ENCODE peak calls at places on chromosomes 5 and 9, in five cellular contexts. L, G, W, S and K are unnamed samples.

GRCh38 chr5:116621599-116621998 is 47.0 kb upstream of the SEMA6A start:
- DNase-seq in L (no peak), G (no peak), W (no peak), S (no peak), K (no peak)

GRCh38 chr5:168494057-168494555 is 7.8 kb downstream of the RARS1 start:
- DNase-seq in L (no peak), G (no peak), W (no peak), S (no peak), K (no peak)

GRCh38 chr5:59174248-59174844 is 591.5 kb downstream of the RAB3C start:
- DNase-seq in L (no peak), G (peak), W (peak), S (no peak), K (no peak)

GRCh38 chr5:174972291-174972690 is 247.9 kb downstream of the MSX2 start:
- DNase-seq in L (peak), G (no peak), W (no peak), S (no peak), K (no peak)

GRCh38 chr5:168288349-168289245 is 2.8 kb upstream of the WWC1 start:
- DNase-seq in L (no peak), G (no peak), W (no peak), S (no peak), K (no peak)

GRCh38 chr9:20782289-20782688 is 98.2 kb downstream of the FOCAD start:
- DNase-seq in L (no peak), G (no peak), W (no peak), S (no peak), K (no peak)

GRCh38 chr5:139088024-139088423 is 110.1 kb downstream of the SIL1 start:
- DNase-seq in L (no peak), G (no peak), W (no peak), S (no peak), K (no peak)

GRCh38 chr9:93132287-93132927 is 1.6 kb downstream of the NINJ1 start:
- DNase-seq in L (no peak), G (no peak), W (no peak), S (no peak), K (no peak)

GRCh38 chr5:33877483-33877882 is 14.3 kb downstream of the ADAMTS12 start:
- DNase-seq in L (no peak), G (no peak), W (no peak), S (no peak), K (no peak)

GRCh38 chr9:25224309-25224708 is 453.9 kb downstream of the TUSC1 start:
- DNase-seq in L (no peak), G (no peak), W (no peak), S (no peak), K (no peak)

GRCh38 chr5:5558102-5558501 is 135.6 kb downstream of the ICE1 start:
- DNase-seq in L (no peak), G (no peak), W (no peak), S (no peak), K (no peak)

GRCh38 chr5:75054110-75054930 is 2.0 kb upstream of the GCNT4 start:
- DNase-seq in L (no peak), G (no peak), W (no peak), S (peak), K (no peak)

GRCh38 chr9:104861406-104861805 is 66.5 kb downstream of the ABCA1 start:
- DNase-seq in L (no peak), G (no peak), W (no peak), S (no peak), K (no peak)

GRCh38 chr5:122500245-122501086 is 188.4 kb downstream of the SNCAIP start:
- DNase-seq in L (no peak), G (no peak), W (no peak), S (peak), K (no peak)

GRCh38 chr5:135245521-135246499 is 153.2 kb downstream of the MACROH2A1 start:
- DNase-seq in L (no peak), G (no peak), W (peak), S (no peak), K (peak)

GRCh38 chr5:81238460-81238859 is 5.3 kb downstream of the CKMT2 start:
- DNase-seq in L (no peak), G (no peak), W (no peak), S (no peak), K (no peak)

GRCh38 chr5:6820851-6821479 is 107.7 kb downstream of the TENT4A start:
- DNase-seq in L (peak), G (peak), W (peak), S (peak), K (no peak)

GRCh38 chr5:4859489-4860211 is 280.5 kb upstream of the ADAMTS16 start:
- DNase-seq in L (no peak), G (no peak), W (no peak), S (no peak), K (no peak)

GRCh38 chr5:121292664-121293063 is 559.0 kb upstream of the FTMT start:
- DNase-seq in L (no peak), G (no peak), W (no peak), S (no peak), K (no peak)

GRCh38 chr9:38443181-38443580 is 18.9 kb upstream of the IGFBPL1 start:
- DNase-seq in L (no peak), G (no peak), W (no peak), S (no peak), K (no peak)

GRCh38 chr5:73544429-73545402 is 20.7 kb downstream of the ANKRA2 start:
- DNase-seq in L (no peak), G (no peak), W (no peak), S (no peak), K (no peak)

GRCh38 chr5:150349681-150350275 is 7.7 kb upstream of the TCOF1 start:
- DNase-seq in L (no peak), G (no peak), W (no peak), S (no peak), K (no peak)

DNA sequence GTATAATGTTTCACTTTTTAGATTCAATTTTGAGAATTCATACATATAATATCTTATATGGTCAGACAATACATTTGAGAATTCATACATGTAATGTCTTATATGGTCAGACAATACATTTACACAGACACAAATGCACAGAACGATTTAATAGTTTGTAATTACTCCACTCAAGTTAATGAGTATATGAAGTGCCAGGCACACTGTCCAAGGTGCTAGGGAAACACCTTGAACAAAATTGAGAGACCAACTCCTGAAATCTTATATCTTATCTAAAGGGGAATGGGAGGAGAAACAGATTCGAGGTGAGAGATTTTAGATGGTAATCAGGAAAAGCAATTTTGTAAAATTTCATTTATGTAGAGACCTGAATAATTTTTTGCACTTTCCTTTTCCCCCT is 994.7 kb downstream of the CDH12 start:
- DNase-seq in L (no peak), G (no peak), W (no peak), S (no peak), K (no peak)
- TF ChIP-seq CTCF in L (no peak), G (no peak), W (no peak), S (no peak), K (no peak)

DNA sequence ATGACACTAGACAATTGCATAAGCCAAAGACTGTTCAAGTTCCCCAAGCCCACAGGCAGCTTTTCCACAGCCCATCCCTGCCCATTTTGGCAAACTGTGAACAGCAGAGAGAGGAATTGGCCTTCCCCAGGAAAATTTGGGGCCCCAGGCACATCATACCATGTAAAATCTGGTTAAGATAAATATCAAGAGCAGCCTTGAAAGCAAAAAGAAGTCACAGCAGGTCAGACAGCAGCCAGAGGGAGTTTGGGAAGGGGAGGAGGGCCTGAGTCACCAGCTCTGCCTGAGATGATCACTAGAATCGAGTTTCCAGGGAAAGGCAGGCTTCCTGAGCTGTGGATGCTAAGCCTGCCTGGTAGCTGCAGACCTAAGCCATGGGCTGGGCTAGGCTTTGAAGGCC is 179.2 kb downstream of the RFK start:
- DNase-seq in L (no peak), G (no peak), W (no peak), S (no peak), K (no peak)
- TF ChIP-seq CTCF in L (no peak), G (no peak), W (no peak), S (no peak), K (no peak)

DNA sequence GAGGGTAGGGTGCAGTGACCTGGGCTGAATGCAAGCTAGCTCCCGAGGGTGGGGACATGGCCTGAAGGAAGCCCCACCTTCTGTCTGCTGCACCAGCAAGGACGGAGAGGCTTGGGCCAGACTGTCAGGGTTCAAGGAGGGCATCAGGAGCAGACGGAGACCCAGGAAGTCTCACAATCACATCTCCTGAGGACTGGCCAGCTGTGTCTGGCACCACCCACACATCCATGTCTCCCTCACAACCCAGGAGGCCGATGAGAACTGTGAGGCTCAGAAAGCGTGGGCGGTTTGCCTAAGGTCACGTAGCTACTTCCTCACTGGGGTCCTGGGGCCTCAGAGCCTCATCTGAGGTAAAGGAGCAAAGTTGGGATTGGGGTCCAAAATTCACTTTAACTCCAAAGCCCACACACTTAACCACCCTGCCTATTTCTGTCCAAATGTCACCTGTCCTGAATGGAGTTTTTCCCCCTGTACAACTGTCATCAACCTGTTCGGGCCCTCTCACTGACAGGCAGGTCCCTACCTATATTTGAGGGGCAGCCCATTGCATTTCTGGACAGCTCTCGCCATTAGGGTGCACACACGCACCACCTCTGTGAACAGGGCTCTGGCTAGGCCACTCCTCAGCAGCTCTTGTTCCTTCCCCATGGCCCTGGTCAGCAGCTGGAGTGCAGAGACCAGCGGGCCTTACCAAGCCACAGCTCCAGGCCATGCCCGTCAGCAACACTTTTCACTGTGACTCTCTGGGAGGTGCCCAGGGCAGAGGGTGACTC is 3.4 kb downstream of the IL13 start:
- DNase-seq in L (no peak), G (no peak), W (no peak), S (no peak), K (no peak)
- TF ChIP-seq CTCF in L (no peak), G (no peak), W (no peak), S (no peak), K (no peak)

GRCh38 chr9:135552698-135553161 is 6.8 kb downstream of the OBP2A start:
- DNase-seq in L (no peak), G (no peak), W (no peak), S (peak), K (no peak)
- TF ChIP-seq CTCF in L (no peak), G (no peak), W (no peak), S (no peak), K (no peak)

DNA sequence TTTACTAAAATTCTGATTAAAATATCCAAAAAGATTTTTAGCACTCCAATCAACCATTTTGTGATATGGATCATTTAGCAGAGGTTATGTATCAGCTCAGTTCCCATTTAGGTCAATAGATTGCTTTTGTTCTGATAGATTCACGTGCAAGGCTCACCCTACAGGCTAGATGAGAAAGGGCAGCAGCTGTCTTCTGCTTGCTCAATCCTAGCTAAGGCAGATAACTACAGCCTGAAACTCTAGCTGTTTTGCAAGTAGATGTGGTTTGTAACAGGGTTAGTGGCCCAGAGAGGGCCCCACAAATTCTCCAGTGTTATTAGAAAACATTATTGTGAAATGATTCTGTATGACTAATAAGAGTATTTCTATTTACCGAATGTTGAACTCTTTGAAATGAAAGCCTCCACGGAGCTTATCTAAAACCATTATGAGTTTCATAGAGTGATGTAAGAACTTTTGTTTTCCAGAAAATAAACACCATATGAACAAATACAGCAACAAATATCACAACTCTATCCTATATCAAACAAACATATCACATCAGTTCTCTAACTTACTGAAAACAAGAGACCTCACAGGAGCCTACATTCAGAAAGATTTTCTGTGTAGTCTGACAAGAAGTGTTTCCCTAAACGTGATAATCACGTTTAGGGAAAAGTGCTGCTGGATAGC is 841.9 kb upstream of the ACO1 start:
- DNase-seq in L (no peak), G (peak), W (no peak), S (peak), K (no peak)
- TF ChIP-seq CTCF in L (peak), G (peak), W (peak), S (no peak), K (no peak)

GRCh38 chr5:165805756-165806155 is 2300.3 kb downstream of the MAT2B start:
- DNase-seq in L (no peak), G (no peak), W (no peak), S (peak), K (no peak)
- TF ChIP-seq CTCF in L (no peak), G (no peak), W (peak), S (no peak), K (no peak)

GRCh38 chr9:16039103-16039987 is 486.5 kb downstream of the CCDC171 start:
- DNase-seq in L (no peak), G (no peak), W (no peak), S (peak), K (no peak)
- TF ChIP-seq CTCF in L (no peak), G (no peak), W (peak), S (peak), K (peak)